ENCODE peak calls at places on chromosome 22, in five cellular contexts. I, F, T, M and H are unnamed samples.

GRCh38 chr22:28008649-28009048 is 89.6 kb upstream of the PITPNB start:
- DNase-seq in I (no peak), F (no peak), T (no peak), M (no peak), H (no peak)

GRCh38 chr22:33210129-33210784 is 152.1 kb upstream of the SYN3 start:
- DNase-seq in I (peak), F (peak), T (peak), M (peak), H (no peak)

GRCh38 chr22:46673205-46673604 is 53.0 kb downstream of the GRAMD4 start:
- DNase-seq in I (no peak), F (no peak), T (no peak), M (no peak), H (no peak)

GRCh38 chr22:49562685-49563249 is 264.9 kb downstream of the BRD1 start:
- DNase-seq in I (no peak), F (no peak), T (no peak), M (no peak), H (no peak)

GRCh38 chr22:37804886-37805857 is 2.6 kb upstream of the GCAT start:
- DNase-seq in I (peak), F (peak), T (peak), M (peak), H (peak)

GRCh38 chr22:33932997-33933396 is 12.7 kb upstream of the LARGE1 start:
- DNase-seq in I (no peak), F (no peak), T (no peak), M (no peak), H (no peak)

GRCh38 chr22:37552560-37553163 is 7.6 kb upstream of the CDC42EP1 start:
- DNase-seq in I (no peak), F (peak), T (no peak), M (peak), H (no peak)

GRCh38 chr22:38657248-38657909 is 941 bp downstream of the CBY1 start:
- DNase-seq in I (no peak), F (peak), T (no peak), M (peak), H (no peak)

GRCh38 chr22:26162961-26163360 is 6.3 kb upstream of the SEZ6L start:
- DNase-seq in I (no peak), F (no peak), T (no peak), M (no peak), H (no peak)

GRCh38 chr22:46537221-46537945 is at the start of gene CELSR1:
- DNase-seq in I (no peak), F (peak), T (no peak), M (peak), H (no peak)

GRCh38 chr22:36371920-36372319 is 15.8 kb downstream of the MYH9 start:
- DNase-seq in I (no peak), F (no peak), T (no peak), M (no peak), H (no peak)

GRCh38 chr22:50586416-50586815 is 3.8 kb upstream of the CHKB start:
- DNase-seq in I (no peak), F (no peak), T (no peak), M (no peak), H (no peak)

GRCh38 chr22:17576475-17576874 is 13.2 kb downstream of the SLC25A18 start:
- DNase-seq in I (no peak), F (peak), T (no peak), M (no peak), H (no peak)

GRCh38 chr22:17086750-17087149 is 1.9 kb downstream of the IL17RA start:
- DNase-seq in I (no peak), F (no peak), T (no peak), M (no peak), H (no peak)

GRCh38 chr22:40009231-40009769 is 14.5 kb downstream of the FAM83F start:
- DNase-seq in I (peak), F (no peak), T (peak), M (peak), H (no peak)

GRCh38 chr22:19419464-19420178 is 11.9 kb downstream of the HIRA start:
- DNase-seq in I (no peak), F (peak), T (no peak), M (no peak), H (no peak)

GRCh38 chr22:29762263-29762662 is 4.5 kb downstream of the ZMAT5 start:
- DNase-seq in I (no peak), F (no peak), T (peak), M (no peak), H (no peak)

GRCh38 chr22:44587911-44588310 is 89.9 kb upstream of the RTL6 start:
- DNase-seq in I (no peak), F (no peak), T (no peak), M (no peak), H (no peak)

GRCh38 chr22:42473484-42474193 is 41.4 kb upstream of the NFAM1 start:
- DNase-seq in I (no peak), F (peak), T (peak), M (peak), H (no peak)

GRCh38 chr22:44703269-44703870 is 1.4 kb downstream of the PRR5 start:
- DNase-seq in I (no peak), F (peak), T (no peak), M (no peak), H (no peak)

GRCh38 chr22:25602924-25603323 is 38.4 kb downstream of the GRK3 start:
- DNase-seq in I (no peak), F (no peak), T (no peak), M (no peak), H (no peak)

GRCh38 chr22:39317756-39318506 is 1.5 kb downstream of the RPL3 start:
- DNase-seq in I (no peak), F (no peak), T (no peak), M (no peak), H (no peak)

GRCh38 chr22:25751174-25751581 is 9.2 kb downstream of the MYO18B start:
- DNase-seq in I (no peak), F (no peak), T (no peak), M (no peak), H (no peak)

GRCh38 chr22:50293441-50294318 is 13.8 kb downstream of the PLXNB2 start:
- DNase-seq in I (peak), F (no peak), T (no peak), M (peak), H (no peak)

GRCh38 chr22:40757071-40757470 is 62.1 kb downstream of the SLC25A17 start:
- DNase-seq in I (no peak), F (peak), T (no peak), M (no peak), H (no peak)

GRCh38 chr22:35510481-35510934 is 30.1 kb upstream of the RASD2 start:
- DNase-seq in I (no peak), F (no peak), T (no peak), M (no peak), H (peak)

GRCh38 chr22:31585161-31585859 is 76.7 kb downstream of the PISD start:
- DNase-seq in I (no peak), F (no peak), T (no peak), M (no peak), H (no peak)

GRCh38 chr22:24416095-24416494 is 11.3 kb upstream of the ADORA2A start:
- DNase-seq in I (no peak), F (peak), T (no peak), M (no peak), H (no peak)

GRCh38 chr22:48332438-48333322 is 1495.0 kb downstream of the BRD1 start:
- DNase-seq in I (no peak), F (no peak), T (no peak), M (no peak), H (no peak)

GRCh38 chr22:27135582-27135981 is 478.2 kb downstream of the MIAT start:
- DNase-seq in I (no peak), F (peak), T (no peak), M (no peak), H (no peak)

GRCh38 chr22:48888466-48889208 is 939.0 kb downstream of the BRD1 start:
- DNase-seq in I (peak), F (no peak), T (no peak), M (no peak), H (no peak)

GRCh38 chr22:45308624-45309421 is 911 bp upstream of the FAM118A start:
- DNase-seq in I (peak), F (no peak), T (no peak), M (no peak), H (no peak)

GRCh38 chr22:23820748-23821211 is 18.0 kb downstream of the DERL3 start:
- DNase-seq in I (no peak), F (no peak), T (no peak), M (no peak), H (no peak)

GRCh38 chr22:37300551-37301017 is 18.3 kb downstream of the CYTH4 start:
- DNase-seq in I (peak), F (no peak), T (no peak), M (no peak), H (no peak)

GRCh38 chr22:42340695-42341383 is 70.4 kb upstream of the TCF20 start:
- DNase-seq in I (no peak), F (peak), T (peak), M (no peak), H (no peak)

GRCh38 chr22:40533712-40534378 is 102.7 kb downstream of the MRTFA start:
- DNase-seq in I (no peak), F (peak), T (no peak), M (no peak), H (no peak)

GRCh38 chr22:34804588-34804987 is 261.4 kb upstream of the ISX start:
- DNase-seq in I (no peak), F (peak), T (no peak), M (no peak), H (no peak)

GRCh38 chr22:45235101-45235777 is 5.5 kb downstream of the KIAA0930 start:
- DNase-seq in I (no peak), F (no peak), T (no peak), M (no peak), H (no peak)